ENCODE peak calls at places on chromosomes 12 and 14, in ten cellular contexts. One of them, this sample, is unnamed.

GRCh38 chr14:98599082-98599481 is 672.9 kb downstream of the BCL11B start:
- DNase-seq in Peyer's patch: no peak
- DNase-seq in transverse colon: no peak
- DNase-seq in sigmoid colon: no peak
- DNase-seq in ovary: no peak
- DNase-seq in K562: no peak
- DNase-seq in IMR-90: no peak
- DNase-seq in A549: no peak
- DNase-seq in stomach: no peak
- DNase-seq in upper lobe of left lung: no peak
- DNase-seq in this sample: no peak

GRCh38 chr12:76863005-76863670 is 15.7 kb downstream of the CSRP2 start:
- DNase-seq in Peyer's patch: no peak
- DNase-seq in A549: no peak
- DNase-seq in transverse colon: no peak
- DNase-seq in stomach: no peak
- DNase-seq in ovary: no peak
- DNase-seq in K562: no peak
- DNase-seq in sigmoid colon: no peak
- DNase-seq in IMR-90: peak; percentile 96
- DNase-seq in upper lobe of left lung: peak; percentile 19
- DNase-seq in this sample: peak; percentile 35

GRCh38 chr12:117466677-117467362 is 105.4 kb upstream of the NOS1 start:
- DNase-seq in K562: no peak
- DNase-seq in stomach: no peak
- DNase-seq in sigmoid colon: no peak
- DNase-seq in upper lobe of left lung: peak; percentile 56
- DNase-seq in IMR-90: no peak
- DNase-seq in ovary: no peak
- DNase-seq in Peyer's patch: no peak
- DNase-seq in A549: no peak
- DNase-seq in transverse colon: peak; percentile 7
- DNase-seq in this sample: no peak

GRCh38 chr14:98868846-98869245 is 403.2 kb downstream of the BCL11B start:
- DNase-seq in ovary: no peak
- DNase-seq in upper lobe of left lung: peak; percentile 65
- DNase-seq in transverse colon: no peak
- DNase-seq in IMR-90: no peak
- DNase-seq in sigmoid colon: no peak
- DNase-seq in K562: no peak
- DNase-seq in stomach: no peak
- DNase-seq in A549: no peak
- DNase-seq in Peyer's patch: no peak
- DNase-seq in this sample: no peak

GRCh38 chr12:212799-213526 is 994 bp downstream of the SLC6A12 start:
- DNase-seq in K562: no peak
- DNase-seq in A549: no peak
- DNase-seq in Peyer's patch: no peak
- DNase-seq in upper lobe of left lung: no peak
- DNase-seq in stomach: peak; percentile 46
- DNase-seq in IMR-90: peak; percentile 6
- DNase-seq in transverse colon: peak; percentile 54
- DNase-seq in ovary: peak; percentile 65
- DNase-seq in sigmoid colon: no peak
- DNase-seq in this sample: peak; percentile 59

GRCh38 chr14:69543341-69544249 is 31.1 kb downstream of the CCDC177 start:
- DNase-seq in upper lobe of left lung: no peak
- DNase-seq in ovary: no peak
- DNase-seq in sigmoid colon: no peak
- DNase-seq in A549: peak; percentile 39
- DNase-seq in IMR-90: peak; percentile 93
- DNase-seq in stomach: peak; percentile 46
- DNase-seq in K562: no peak
- DNase-seq in transverse colon: peak; percentile 35
- DNase-seq in Peyer's patch: peak; percentile 18
- DNase-seq in this sample: peak; percentile 16

GRCh38 chr12:18919826-18920511 is 182.1 kb downstream of the CAPZA3 start:
- DNase-seq in transverse colon: peak; percentile 26
- DNase-seq in ovary: no peak
- DNase-seq in upper lobe of left lung: no peak
- DNase-seq in IMR-90: no peak
- DNase-seq in stomach: no peak
- DNase-seq in K562: no peak
- DNase-seq in sigmoid colon: no peak
- DNase-seq in A549: no peak
- DNase-seq in Peyer's patch: no peak
- DNase-seq in this sample: no peak

GRCh38 chr14:103723176-103724081 is 7.8 kb downstream of the ZFYVE21 start:
- DNase-seq in upper lobe of left lung: no peak
- DNase-seq in A549: no peak
- DNase-seq in sigmoid colon: no peak
- DNase-seq in transverse colon: peak; percentile 33
- DNase-seq in ovary: no peak
- DNase-seq in IMR-90: no peak
- DNase-seq in Peyer's patch: no peak
- DNase-seq in K562: no peak
- DNase-seq in stomach: no peak
- DNase-seq in this sample: peak; percentile 58

GRCh38 chr14:70640938-70641547 is 673 bp upstream of the TTC9 start:
- DNase-seq in K562: no peak
- DNase-seq in upper lobe of left lung: peak; percentile 66
- DNase-seq in IMR-90: peak; percentile 58
- DNase-seq in ovary: no peak
- DNase-seq in sigmoid colon: peak; percentile 72
- DNase-seq in Peyer's patch: peak; percentile 82
- DNase-seq in transverse colon: peak; percentile 61
- DNase-seq in stomach: peak; percentile 63
- DNase-seq in A549: peak; percentile 61
- DNase-seq in this sample: peak; percentile 53

GRCh38 chr12:56164345-56164729 is 6.2 kb downstream of the MYL6 start:
- DNase-seq in K562: no peak
- DNase-seq in transverse colon: no peak
- DNase-seq in IMR-90: no peak
- DNase-seq in A549: no peak
- DNase-seq in Peyer's patch: no peak
- DNase-seq in stomach: no peak
- DNase-seq in upper lobe of left lung: peak; percentile 80
- DNase-seq in ovary: no peak
- DNase-seq in sigmoid colon: no peak
- DNase-seq in this sample: no peak

GRCh38 chr12:56161677-56162351 is 3.7 kb downstream of the MYL6 start:
- DNase-seq in IMR-90: no peak
- DNase-seq in stomach: no peak
- DNase-seq in Peyer's patch: no peak
- DNase-seq in K562: no peak
- DNase-seq in sigmoid colon: peak; percentile 90
- DNase-seq in transverse colon: no peak
- DNase-seq in A549: no peak
- DNase-seq in upper lobe of left lung: no peak
- DNase-seq in ovary: no peak
- DNase-seq in this sample: no peak

GRCh38 chr12:56163533-56164344 is 5.6 kb downstream of the MYL6 start:
- DNase-seq in sigmoid colon: no peak
- DNase-seq in A549: no peak
- DNase-seq in IMR-90: no peak
- DNase-seq in transverse colon: no peak
- DNase-seq in upper lobe of left lung: peak; percentile 57
- DNase-seq in Peyer's patch: no peak
- DNase-seq in stomach: no peak
- DNase-seq in ovary: no peak
- DNase-seq in K562: no peak
- DNase-seq in this sample: no peak

GRCh38 chr12:56160894-56161667 is 2.9 kb downstream of the MYL6 start:
- DNase-seq in K562: no peak
- DNase-seq in ovary: no peak
- DNase-seq in transverse colon: no peak
- DNase-seq in sigmoid colon: no peak
- DNase-seq in A549: no peak
- DNase-seq in IMR-90: no peak
- DNase-seq in upper lobe of left lung: no peak
- DNase-seq in stomach: no peak
- DNase-seq in Peyer's patch: no peak
- DNase-seq in this sample: no peak

GRCh38 chr12:56162468-56163290 is 4.5 kb downstream of the MYL6 start:
- DNase-seq in upper lobe of left lung: no peak
- DNase-seq in Peyer's patch: no peak
- DNase-seq in K562: no peak
- DNase-seq in ovary: no peak
- DNase-seq in IMR-90: no peak
- DNase-seq in A549: no peak
- DNase-seq in transverse colon: no peak
- DNase-seq in sigmoid colon: no peak
- DNase-seq in stomach: no peak
- DNase-seq in this sample: no peak
- TF ChIP-seq POLR2A in upper lobe of left lung: no peak
- TF ChIP-seq POLR2A in Peyer's patch: no peak
- TF ChIP-seq POLR2A in K562: peak; percentile 60
- TF ChIP-seq POLR2A in ovary: no peak
- TF ChIP-seq POLR2A in IMR-90: no peak
- TF ChIP-seq POLR2A in A549: no peak
- TF ChIP-seq POLR2A in transverse colon: peak; percentile 33
- TF ChIP-seq POLR2A in sigmoid colon: no peak
- TF ChIP-seq POLR2A in stomach: no peak
- TF ChIP-seq POLR2A in this sample: no peak

DNA sequence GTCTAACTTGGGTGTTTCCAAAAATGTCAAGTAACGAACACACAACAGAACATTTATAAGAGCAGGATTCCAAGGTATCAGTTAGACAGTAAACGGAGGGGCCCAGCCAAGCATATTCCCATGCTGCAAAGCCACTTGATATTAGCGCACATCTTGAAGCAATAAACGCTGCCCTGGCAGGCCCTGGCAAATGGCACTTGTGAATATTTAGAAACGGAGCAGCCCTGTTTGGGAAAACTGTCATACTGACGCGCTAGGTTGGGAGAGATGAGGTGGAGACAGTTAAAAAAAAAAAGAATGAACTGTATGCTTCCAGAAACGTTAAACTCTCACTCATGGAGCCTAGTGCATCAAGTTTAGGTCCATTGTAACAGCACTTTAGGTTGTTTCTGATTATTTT is 9.3 kb downstream of the DGLUCY start:
- DNase-seq in stomach: no peak
- DNase-seq in IMR-90: no peak
- DNase-seq in K562: no peak
- DNase-seq in upper lobe of left lung: no peak
- DNase-seq in Peyer's patch: no peak
- DNase-seq in transverse colon: no peak
- DNase-seq in sigmoid colon: peak; percentile 85
- DNase-seq in ovary: no peak
- DNase-seq in A549: no peak
- DNase-seq in this sample: no peak
- H3K27ac ChIP-seq in stomach: peak overlapping the region; percentile 76
- H3K27ac ChIP-seq in IMR-90: no peak overlapping the region
- H3K27ac ChIP-seq in K562: no peak overlapping the region
- H3K27ac ChIP-seq in upper lobe of left lung: peak overlapping the region; percentile 16
- H3K27ac ChIP-seq in Peyer's patch: peak overlapping the region; percentile 13
- H3K27ac ChIP-seq in transverse colon: peak overlapping the region; percentile 66
- H3K27ac ChIP-seq in sigmoid colon: peak overlapping the region; percentile 81
- H3K27ac ChIP-seq in ovary: no peak overlapping the region
- H3K27ac ChIP-seq in A549: no peak overlapping the region
- H3K27ac ChIP-seq in this sample: no peak overlapping the region

GRCh38 chr12:110680032-110680431 is 8.9 kb downstream of the HVCN1 start:
- DNase-seq in stomach: no peak
- DNase-seq in IMR-90: no peak
- DNase-seq in sigmoid colon: no peak
- DNase-seq in A549: no peak
- DNase-seq in transverse colon: no peak
- DNase-seq in upper lobe of left lung: no peak
- DNase-seq in Peyer's patch: no peak
- DNase-seq in ovary: no peak
- DNase-seq in K562: no peak
- DNase-seq in this sample: no peak

GRCh38 chr12:110677982-110678381 is 10.9 kb downstream of the HVCN1 start:
- DNase-seq in ovary: no peak
- DNase-seq in IMR-90: no peak
- DNase-seq in transverse colon: no peak
- DNase-seq in Peyer's patch: no peak
- DNase-seq in stomach: no peak
- DNase-seq in A549: no peak
- DNase-seq in K562: no peak
- DNase-seq in upper lobe of left lung: no peak
- DNase-seq in sigmoid colon: no peak
- DNase-seq in this sample: no peak

GRCh38 chr12:110676171-110676570 is 12.7 kb downstream of the HVCN1 start:
- DNase-seq in ovary: no peak
- DNase-seq in transverse colon: no peak
- DNase-seq in Peyer's patch: no peak
- DNase-seq in stomach: no peak
- DNase-seq in A549: no peak
- DNase-seq in sigmoid colon: no peak
- DNase-seq in IMR-90: no peak
- DNase-seq in K562: no peak
- DNase-seq in upper lobe of left lung: no peak
- DNase-seq in this sample: no peak

GRCh38 chr12:110679201-110679600 is 9.7 kb downstream of the HVCN1 start:
- DNase-seq in sigmoid colon: no peak
- DNase-seq in Peyer's patch: no peak
- DNase-seq in K562: no peak
- DNase-seq in A549: no peak
- DNase-seq in IMR-90: no peak
- DNase-seq in stomach: no peak
- DNase-seq in upper lobe of left lung: no peak
- DNase-seq in transverse colon: no peak
- DNase-seq in ovary: no peak
- DNase-seq in this sample: no peak

GRCh38 chr12:110677206-110677911 is 11.6 kb downstream of the HVCN1 start:
- DNase-seq in A549: no peak
- DNase-seq in sigmoid colon: no peak
- DNase-seq in IMR-90: no peak
- DNase-seq in Peyer's patch: peak; percentile 72
- DNase-seq in K562: no peak
- DNase-seq in upper lobe of left lung: no peak
- DNase-seq in stomach: no peak
- DNase-seq in ovary: no peak
- DNase-seq in transverse colon: no peak
- DNase-seq in this sample: no peak
- TF ChIP-seq POLR2A in A549: no peak
- TF ChIP-seq POLR2A in sigmoid colon: no peak
- TF ChIP-seq POLR2A in IMR-90: no peak
- TF ChIP-seq POLR2A in Peyer's patch: no peak
- TF ChIP-seq POLR2A in K562: no peak
- TF ChIP-seq POLR2A in upper lobe of left lung: no peak
- TF ChIP-seq POLR2A in stomach: no peak
- TF ChIP-seq POLR2A in ovary: no peak
- TF ChIP-seq POLR2A in transverse colon: no peak
- TF ChIP-seq POLR2A in this sample: no peak

DNA sequence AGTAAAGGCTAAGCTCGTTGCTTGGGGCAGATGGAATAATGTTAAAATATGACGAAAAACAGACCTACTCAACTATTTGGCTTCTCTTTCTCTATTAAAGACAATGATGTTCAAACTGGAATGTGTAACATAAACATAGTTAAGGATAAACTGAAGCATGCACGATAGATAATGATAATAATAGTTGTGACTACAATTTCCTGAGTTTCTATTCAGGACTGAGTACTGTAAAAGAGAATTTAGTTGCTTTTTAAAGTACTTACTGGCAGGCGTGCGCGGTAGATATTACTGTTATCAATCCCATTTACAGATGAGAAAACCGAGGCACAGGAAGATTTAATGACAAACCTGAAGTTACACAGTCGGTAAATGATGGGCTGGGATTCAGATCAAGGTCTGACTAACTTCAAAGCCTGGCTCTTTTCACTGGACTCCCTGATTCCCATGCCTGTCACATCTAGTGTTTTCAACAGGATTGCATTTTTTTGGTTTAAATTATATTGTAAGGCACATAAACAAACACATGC is 103.0 kb downstream of the CRADD start:
- DNase-seq in ovary: no peak
- DNase-seq in A549: no peak
- DNase-seq in sigmoid colon: peak; percentile 65
- DNase-seq in upper lobe of left lung: no peak
- DNase-seq in IMR-90: peak; percentile 53
- DNase-seq in K562: no peak
- DNase-seq in transverse colon: no peak
- DNase-seq in Peyer's patch: no peak
- DNase-seq in stomach: no peak
- DNase-seq in this sample: no peak
- H3K27ac ChIP-seq in ovary: no peak overlapping the region
- H3K27ac ChIP-seq in A549: peak overlapping the region; percentile 42
- H3K27ac ChIP-seq in sigmoid colon: peak overlapping the region; percentile 89
- H3K27ac ChIP-seq in upper lobe of left lung: peak overlapping the region; percentile 80
- H3K27ac ChIP-seq in IMR-90: peak overlapping the region; percentile 84
- H3K27ac ChIP-seq in K562: no peak overlapping the region
- H3K27ac ChIP-seq in transverse colon: peak overlapping the region; percentile 82
- H3K27ac ChIP-seq in Peyer's patch: peak overlapping the region; percentile 62
- H3K27ac ChIP-seq in stomach: no peak overlapping the region
- H3K27ac ChIP-seq in this sample: peak overlapping the region; percentile 80